ENCODE peak calls at places on chromosomes 3 and 15, in four cellular contexts. A, G, O and W are unnamed samples.
A peak's percentile ranks its signal among the peaks of the same experiment; 100 is the strongest.

GRCh38 chr3:183158552-183159006 is 4.0 kb downstream of the LAMP3 start:
- DNase-seq in A (no peak), G (peak; percentile 11), O (peak; percentile 94), W (peak; percentile 31)

GRCh38 chr15:65676123-65676522 is 54.4 kb downstream of the SLC24A1 start:
- DNase-seq in A (no peak), G (no peak), O (no peak), W (no peak)

GRCh38 chr3:16239776-16240175 is 25.0 kb downstream of the DPH3 start:
- DNase-seq in A (no peak), G (peak; percentile 44), O (no peak), W (peak; percentile 44)

GRCh38 chr15:28942046-28942445 is 56.3 kb downstream of the APBA2 start:
- DNase-seq in A (no peak), G (no peak), O (no peak), W (no peak)

GRCh38 chr3:51955893-51956770 is 951 bp downstream of the GPR62 start:
- DNase-seq in A (peak; percentile 58), G (peak; percentile 54), O (no peak), W (peak; percentile 57)

GRCh38 chr3:42176635-42177034 is 85.5 kb downstream of the TRAK1 start:
- DNase-seq in A (no peak), G (no peak), O (no peak), W (no peak)

GRCh38 chr3:174767853-174768382 is 91.2 kb upstream of the NAALADL2 start:
- DNase-seq in A (no peak), G (peak; percentile 77), O (no peak), W (peak; percentile 6)

GRCh38 chr3:87498358-87499080 is 222.1 kb upstream of the POU1F1 start:
- DNase-seq in A (no peak), G (no peak), O (no peak), W (peak; percentile 41)

GRCh38 chr3:59386165-59386564 is 336.3 kb upstream of the CFAP20DC start:
- DNase-seq in A (no peak), G (no peak), O (peak; percentile 87), W (no peak)

GRCh38 chr3:145578465-145578864 is 582.5 kb downstream of the PLOD2 start:
- DNase-seq in A (no peak), G (no peak), O (no peak), W (no peak)

GRCh38 chr15:86115138-86115801 is 35.6 kb downstream of the AGBL1 start:
- DNase-seq in A (no peak), G (no peak), O (no peak), W (no peak)

GRCh38 chr3:42839616-42840015 is 30.4 kb downstream of the ACKR2 start:
- DNase-seq in A (peak; percentile 53), G (peak; percentile 78), O (peak; percentile 83), W (peak; percentile 60)

GRCh38 chr3:18098960-18099587 is 326.1 kb downstream of the SATB1 start:
- DNase-seq in A (peak; percentile 85), G (peak; percentile 75), O (no peak), W (peak; percentile 92)

GRCh38 chr15:71337197-71337845 is 222.1 kb downstream of the THSD4 start:
- DNase-seq in A (peak; percentile 77), G (no peak), O (no peak), W (peak; percentile 46)

GRCh38 chr15:55824857-55825613 is 82.1 kb upstream of the PRTG start:
- DNase-seq in A (no peak), G (no peak), O (no peak), W (no peak)
- TF ChIP-seq CTCF in A (no peak), G (no peak), O (no peak), W (no peak)

GRCh38 chr3:189272500-189273119 is 100.8 kb downstream of the TPRG1 start:
- DNase-seq in A (peak; percentile 8), G (peak; percentile 5), O (peak; percentile 30), W (no peak)
- TF ChIP-seq CTCF in A (peak; percentile 87), G (peak; percentile 30), O (peak; percentile 36), W (peak; percentile 19)

GRCh38 chr15:27483124-27483523 is 512.1 kb downstream of the GABRG3 start:
- DNase-seq in A (no peak), G (no peak), O (no peak), W (no peak)

GRCh38 chr15:27486036-27486435 is 515.1 kb downstream of the GABRG3 start:
- DNase-seq in A (no peak), G (no peak), O (no peak), W (no peak)

GRCh38 chr15:27486676-27487290 is 515.8 kb downstream of the GABRG3 start:
- DNase-seq in A (no peak), G (no peak), O (no peak), W (no peak)

GRCh38 chr15:27487846-27488245 is 516.9 kb downstream of the GABRG3 start:
- DNase-seq in A (no peak), G (no peak), O (no peak), W (no peak)

DNA sequence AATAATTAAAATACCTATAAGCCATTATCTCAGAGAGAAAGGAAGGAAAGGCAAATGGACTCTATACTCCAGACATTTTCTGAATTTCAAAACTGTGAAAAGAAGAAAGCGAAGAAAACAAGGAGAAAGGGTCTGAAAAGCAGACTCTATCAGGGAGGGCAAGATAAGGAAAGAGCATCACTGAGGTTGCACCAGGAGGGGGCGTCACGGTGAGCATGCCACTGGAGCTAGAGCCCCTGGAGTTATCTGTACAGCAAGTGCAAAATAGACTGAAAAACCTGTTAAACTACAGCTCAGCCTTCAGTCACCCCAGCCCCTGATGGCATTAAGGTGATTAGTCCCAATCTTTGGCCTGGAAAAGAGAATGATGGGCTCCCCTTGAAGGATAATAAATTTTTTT is 514.3 kb downstream of the GABRG3 start:
- DNase-seq in A (no peak), G (no peak), O (no peak), W (no peak)
- TF ChIP-seq CTCF in A (no peak), G (no peak), O (no peak), W (no peak)

GRCh38 chr3:117528688-117529087 is 819.1 kb downstream of the TUSC7 start:
- DNase-seq in A (no peak), G (no peak), O (no peak), W (no peak)

GRCh38 chr3:117523407-117523806 is 813.8 kb downstream of the TUSC7 start:
- DNase-seq in A (no peak), G (no peak), O (no peak), W (no peak)

GRCh38 chr3:117524890-117525289 is 815.3 kb downstream of the TUSC7 start:
- DNase-seq in A (no peak), G (peak; percentile 67), O (no peak), W (peak; percentile 58)

GRCh38 chr3:117527346-117527745 is 817.8 kb downstream of the TUSC7 start:
- DNase-seq in A (no peak), G (no peak), O (no peak), W (no peak)

GRCh38 chr3:117526485-117527079 is 817.0 kb downstream of the TUSC7 start:
- DNase-seq in A (peak; percentile 49), G (peak; percentile 64), O (peak; percentile 50), W (peak; percentile 20)
- TF ChIP-seq CTCF in A (no peak), G (peak; percentile 67), O (peak; percentile 57), W (peak; percentile 54)

GRCh38 chr3:123343296-123344174 is 105.4 kb downstream of the ADCY5 start:
- DNase-seq in A (no peak), G (no peak), O (no peak), W (no peak)

GRCh38 chr3:123346726-123347125 is 102.2 kb downstream of the ADCY5 start:
- DNase-seq in A (no peak), G (peak; percentile 3), O (no peak), W (peak; percentile 13)

GRCh38 chr3:123346041-123346440 is 102.8 kb downstream of the ADCY5 start:
- DNase-seq in A (no peak), G (no peak), O (no peak), W (no peak)

GRCh38 chr3:123344175-123344908 is 104.5 kb downstream of the ADCY5 start:
- DNase-seq in A (no peak), G (peak; percentile 62), O (peak; percentile 31), W (peak; percentile 29)

DNA sequence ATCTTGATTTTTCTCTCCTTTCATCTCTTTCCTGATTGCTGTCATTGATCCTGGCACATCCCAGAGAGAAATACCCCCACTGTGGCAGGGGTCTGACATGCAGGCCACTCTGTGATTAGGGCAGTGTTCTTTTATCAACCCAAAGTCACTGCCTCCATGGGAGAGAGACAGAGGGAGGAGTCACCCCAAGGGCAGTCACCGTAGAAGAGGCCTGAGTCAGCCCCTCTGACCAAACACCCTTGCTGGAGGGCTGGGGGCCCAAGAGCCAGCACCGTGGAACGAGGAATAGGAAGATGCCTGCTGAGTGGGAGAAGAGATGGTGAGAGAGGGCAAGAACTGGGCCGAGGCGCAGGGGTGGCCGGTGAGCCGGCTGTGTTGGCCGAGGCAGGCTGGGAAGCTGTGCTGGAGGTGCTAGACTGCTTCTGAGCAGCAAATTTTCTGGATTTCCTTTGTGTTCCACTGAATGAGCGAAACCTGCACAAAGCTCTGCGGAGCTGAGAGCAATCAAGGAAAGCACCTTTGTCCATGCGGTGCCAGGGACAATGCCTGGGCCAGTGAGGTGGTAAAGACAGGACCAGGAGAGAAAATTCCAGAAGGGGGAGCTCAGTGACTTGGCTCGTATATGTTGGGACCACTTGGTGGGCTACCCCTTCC is 103.8 kb downstream of the ADCY5 start:
- DNase-seq in A (no peak), G (no peak), O (no peak), W (no peak)
- TF ChIP-seq CTCF in A (no peak), G (no peak), O (no peak), W (no peak)

DNA sequence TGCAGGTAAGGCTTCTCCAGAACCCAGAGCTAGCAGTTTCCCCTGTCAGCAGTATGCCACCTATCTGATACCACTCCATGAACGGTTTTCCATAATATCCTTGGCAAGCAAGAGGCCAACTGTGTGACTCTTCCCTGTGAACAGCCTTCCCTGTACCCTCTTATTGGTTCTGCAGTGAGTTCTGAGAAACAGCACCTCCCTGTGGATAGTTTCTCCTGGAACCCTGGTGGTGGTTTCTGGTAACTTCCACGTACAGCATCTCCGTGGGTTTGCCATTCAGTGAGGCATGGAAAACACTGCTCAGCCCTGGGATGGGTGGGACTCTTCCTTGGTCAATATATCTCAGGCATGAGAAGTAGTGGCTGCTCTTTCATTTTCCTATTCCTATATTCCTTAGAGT is 19.4 kb upstream of the SERPINI2 start:
- DNase-seq in A (peak; percentile 17), G (no peak), O (peak; percentile 10), W (no peak)
- TF ChIP-seq CTCF in A (peak; percentile 44), G (no peak), O (peak; percentile 44), W (no peak)